ENCODE peak calls at places on chromosomes 12 and 14, in four cellular contexts. C is IMR-90, X is endothelial cell of umbilical vein, K is K562. T is an unnamed sample.

GRCh38 chr12:124995200-124995961 is 1.9 kb downstream of the BRI3BP start:
- DNase-seq in K (peak), C (no peak), X (no peak), T (peak)

GRCh38 chr12:23140710-23141109 is 515.7 kb downstream of the ETNK1 start:
- DNase-seq in X (peak), K (no peak), C (no peak), T (no peak)

GRCh38 chr12:2624543-2625266 is 170.1 kb upstream of the FKBP4 start:
- DNase-seq in K (peak), C (peak), X (no peak), T (no peak)

GRCh38 chr12:68815928-68816800 is 8.2 kb downstream of the MDM2 start:
- DNase-seq in X (no peak), C (no peak), K (no peak), T (no peak)

GRCh38 chr12:30448038-30448437 is 247.6 kb downstream of the IPO8 start:
- DNase-seq in X (no peak), C (no peak), K (no peak), T (no peak)

GRCh38 chr14:28157887-28158791 is 608.4 kb upstream of the FOXG1 start:
- DNase-seq in X (no peak), C (no peak), K (no peak), T (no peak)

GRCh38 chr14:91059576-91060471 is 617 bp downstream of the RPS6KA5 start:
- DNase-seq in X (peak), C (no peak), K (peak), T (no peak)

GRCh38 chr12:67804168-67804567 is 155.6 kb downstream of the DYRK2 start:
- DNase-seq in K (no peak), X (no peak), C (no peak), T (no peak)

GRCh38 chr12:12818693-12819092 is 5.5 kb downstream of the DDX47 start:
- DNase-seq in X (no peak), C (no peak), K (no peak), T (no peak)

GRCh38 chr14:67733609-67734008 is 31.9 kb downstream of the RDH12 start:
- DNase-seq in X (no peak), K (no peak), C (no peak), T (no peak)

GRCh38 chr12:9030776-9031175 is 41.4 kb downstream of the KLRG1 start:
- DNase-seq in C (no peak), K (no peak), X (no peak), T (no peak)

GRCh38 chr14:80213602-80214001 is 2.3 kb upstream of the DIO2 start:
- DNase-seq in C (peak), K (peak), X (peak), T (no peak)

GRCh38 chr12:15130521-15130920 is 90.7 kb downstream of the RERG start:
- DNase-seq in X (no peak), K (no peak), C (no peak), T (no peak)

GRCh38 chr14:20409226-20409625 is 4.1 kb downstream of the TEP1 start:
- DNase-seq in K (no peak), X (no peak), C (peak), T (no peak)

GRCh38 chr12:50041962-50042361 is 15.4 kb upstream of the ASIC1 start:
- DNase-seq in X (no peak), K (peak), C (no peak), T (no peak)

GRCh38 chr12:9906888-9907287 is 25.3 kb downstream of the CLEC2A start:
- DNase-seq in X (no peak), C (no peak), K (no peak), T (no peak)

GRCh38 chr12:122889658-122890561 is 6.0 kb downstream of the VPS37B start:
- DNase-seq in C (no peak), K (no peak), X (no peak), T (no peak)

GRCh38 chr12:28936221-28936620 is 212.9 kb upstream of the FAR2 start:
- DNase-seq in X (no peak), C (no peak), K (no peak), T (no peak)

GRCh38 chr12:27627123-27627835 is 69.0 kb upstream of the REP15 start:
- DNase-seq in K (no peak), X (peak), C (peak), T (no peak)

GRCh38 chr14:36224176-36224575 is 47.7 kb upstream of the PTCSC3 start:
- DNase-seq in C (no peak), K (peak), X (no peak), T (no peak)

GRCh38 chr14:36227802-36228201 is 51.3 kb upstream of the PTCSC3 start:
- DNase-seq in C (peak), K (no peak), X (peak), T (no peak)

GRCh38 chr14:36223558-36223957 is 47.0 kb upstream of the PTCSC3 start:
- DNase-seq in X (no peak), C (no peak), K (peak), T (no peak)

GRCh38 chr14:36227344-36227743 is 50.8 kb upstream of the PTCSC3 start:
- DNase-seq in C (no peak), K (no peak), X (no peak), T (no peak)

DNA sequence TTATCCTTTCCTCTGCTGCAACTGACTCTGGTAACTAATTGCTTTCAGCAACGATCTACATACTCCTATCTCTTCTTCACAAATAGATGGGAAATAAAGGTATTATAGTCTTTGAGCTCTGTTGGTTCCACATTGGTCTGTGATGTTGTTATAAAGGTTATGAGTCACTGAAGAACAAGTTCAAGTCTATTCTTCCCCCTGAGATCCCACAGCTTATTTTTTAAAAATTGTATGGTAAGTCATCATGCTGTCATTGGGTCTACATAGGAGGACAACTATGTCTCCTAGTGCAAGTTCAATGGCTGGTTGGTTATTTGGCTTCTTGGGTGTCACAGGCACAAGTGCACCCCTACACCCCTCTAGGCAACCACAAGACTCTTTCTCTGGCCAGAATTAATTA is 49.6 kb upstream of the PTCSC3 start:
- DNase-seq in X (no peak), K (no peak), C (peak), T (no peak)
- TF ChIP-seq FOS in X (no peak), K (no peak), C (no peak), T (no peak)

GRCh38 chr14:100212476-100213333 is 26.2 kb upstream of the YY1 start:
- DNase-seq in C (no peak), X (no peak), K (peak), T (no peak)
- TF ChIP-seq FOS in C (no peak), X (no peak), K (no peak), T (no peak)

GRCh38 chr12:113906411-113907200 is 59.5 kb downstream of the RBM19 start:
- DNase-seq in C (no peak), X (no peak), K (no peak), T (no peak)
- TF ChIP-seq FOS in C (no peak), X (no peak), K (no peak), T (no peak)

DNA sequence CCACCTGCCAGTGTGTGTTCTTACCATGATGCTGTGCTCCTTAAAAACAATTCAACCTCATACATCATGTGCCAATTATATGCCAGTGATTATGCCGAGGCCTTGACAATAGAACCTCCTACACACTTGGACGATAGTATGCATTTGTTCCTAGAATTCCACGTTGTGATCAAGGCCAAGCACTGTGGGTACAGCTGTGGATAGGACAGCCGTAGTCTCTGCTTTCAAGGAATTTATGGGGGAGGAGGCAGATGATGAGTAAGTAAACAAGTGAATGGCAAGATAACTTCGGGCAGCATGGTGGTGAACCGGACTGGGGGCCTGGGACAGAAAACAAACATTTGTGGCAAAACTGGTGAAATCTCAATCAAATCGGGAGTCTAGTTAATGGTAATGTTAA is 18.0 kb upstream of the MYO1H start:
- DNase-seq in X (no peak), K (no peak), C (no peak), T (no peak)
- TF ChIP-seq FOS in X (no peak), K (no peak), C (no peak), T (no peak)

GRCh38 chr12:133130038-133130807 is at the start of the genes ZNF10 and ZNF891:
- DNase-seq in X (peak), K (peak), C (peak), T (peak)
- TF ChIP-seq FOS in X (peak), K (no peak), C (peak), T (no peak)

T was measured in GM12878.